ENCODE peak calls at places on chromosomes 13 and 19, in seven cellular contexts. P is GM13977, O is aorta, Z is mammary epithelial cell, Y is HFFc6, T is HEK293T, A is testis. F is an unnamed sample.

GRCh38 chr13:43080199-43080598 is 56.8 kb downstream of the DNAJC15 start:
- DNase-seq in P (no peak), O (no peak), Z (no peak), Y (no peak), T (no peak), A (no peak), F (no peak)

GRCh38 chr13:83088858-83089257 is 793.4 kb downstream of the SLITRK1 start:
- DNase-seq in P (no peak), O (no peak), Z (no peak), Y (no peak), T (no peak), A (no peak), F (no peak)

GRCh38 chr13:95954266-95954665 is 98.9 kb downstream of the UGGT2 start:
- DNase-seq in P (no peak), O (no peak), Z (no peak), Y (no peak), T (no peak), A (no peak), F (no peak)

GRCh38 chr19:49853852-49854849 is 3.2 kb downstream of the PTOV1 start:
- DNase-seq in P (no peak), O (no peak), Z (no peak), Y (no peak), T (no peak), A (no peak), F (no peak)

GRCh38 chr13:110319774-110320509 is 12.9 kb downstream of the COL4A2 start:
- DNase-seq in P (no peak), O (peak), Z (peak), Y (peak), T (no peak), A (no peak), F (no peak)

GRCh38 chr19:45922281-45922680 is 7.7 kb upstream of the NANOS2 start:
- DNase-seq in P (no peak), O (no peak), Z (no peak), Y (no peak), T (peak), A (no peak), F (no peak)

GRCh38 chr19:8631425-8631819 is 989 bp downstream of the NFILZ start:
- DNase-seq in P (no peak), O (peak), Z (no peak), Y (no peak), T (no peak), A (no peak), F (no peak)

GRCh38 chr13:75666646-75667351 is 30.7 kb downstream of the LMO7 start:
- DNase-seq in P (no peak), O (no peak), Z (peak), Y (peak), T (no peak), A (no peak), F (no peak)

GRCh38 chr13:22076658-22077057 is 405.8 kb downstream of the FGF9 start:
- DNase-seq in P (no peak), O (no peak), Z (no peak), Y (no peak), T (no peak), A (no peak), F (no peak)

GRCh38 chr19:52048604-52049493 is at the start of gene ZNF432:
- DNase-seq in P (peak), O (peak), Z (peak), Y (peak), T (peak), A (peak), F (no peak)

GRCh38 chr19:17125052-17125727 is 49.6 kb downstream of the MYO9B start:
- DNase-seq in P (peak), O (no peak), Z (no peak), Y (no peak), T (no peak), A (no peak), F (peak)

GRCh38 chr19:45200614-45201013 is 22.0 kb downstream of the BLOC1S3 start:
- DNase-seq in P (no peak), O (no peak), Z (peak), Y (peak), T (no peak), A (peak), F (no peak)

GRCh38 chr19:19304186-19304975 is 15.9 kb downstream of the SUGP1 start:
- DNase-seq in P (no peak), O (no peak), Z (no peak), Y (no peak), T (no peak), A (peak), F (no peak)

GRCh38 chr19:5037936-5038335 is 69.0 kb downstream of the KDM4B start:
- DNase-seq in P (no peak), O (no peak), Z (no peak), Y (no peak), T (no peak), A (no peak), F (no peak)

GRCh38 chr13:79812070-79812850 is 331.3 kb downstream of the NDFIP2 start:
- DNase-seq in P (peak), O (no peak), Z (no peak), Y (no peak), T (no peak), A (no peak), F (no peak)

GRCh38 chr13:66425741-66426140 is 804.4 kb downstream of the PCDH9 start:
- DNase-seq in P (no peak), O (no peak), Z (no peak), Y (no peak), T (no peak), A (no peak), F (no peak)

GRCh38 chr19:33220115-33220514 is 5.5 kb downstream of the SLC7A10 start:
- DNase-seq in P (no peak), O (no peak), Z (no peak), Y (no peak), T (no peak), A (no peak), F (no peak)

GRCh38 chr13:51502206-51502651 is 49.4 kb upstream of the INTS6 start:
- DNase-seq in P (peak), O (no peak), Z (peak), Y (peak), T (no peak), A (no peak), F (no peak)

F was measured in NK-92 treated with Interleukin-12 subunit alpha and Interleukin-12 subunit beta, amount 100 ng/mL, for 24 hours.